ENCODE peak calls at places on chromosomes 12 and 14, in seven cellular contexts. One of them, this sample, is unnamed.

GRCh38 chr14:68976160-68977067 is 2.7 kb downstream of the ACTN1 start:
- DNase-seq in BE2C: peak; percentile 42
- DNase-seq in H7: no peak
- DNase-seq in transverse colon: peak; percentile 52
- DNase-seq in tibial nerve: no peak
- DNase-seq in cardiac fibroblast: no peak
- DNase-seq in ovary: peak; percentile 68
- DNase-seq in this sample: no peak

GRCh38 chr12:78208106-78208505 is 377.4 kb downstream of the NAV3 start:
- DNase-seq in BE2C: no peak
- DNase-seq in H7: no peak
- DNase-seq in transverse colon: no peak
- DNase-seq in tibial nerve: no peak
- DNase-seq in cardiac fibroblast: no peak
- DNase-seq in ovary: no peak
- DNase-seq in this sample: no peak

GRCh38 chr12:47779943-47780504 is 7.0 kb downstream of the SLC48A1 start:
- DNase-seq in BE2C: no peak
- DNase-seq in H7: peak; percentile 72
- DNase-seq in transverse colon: no peak
- DNase-seq in tibial nerve: no peak
- DNase-seq in cardiac fibroblast: no peak
- DNase-seq in ovary: no peak
- DNase-seq in this sample: no peak

GRCh38 chr12:28316067-28316466 is 125.8 kb downstream of the CCDC91 start:
- DNase-seq in BE2C: no peak
- DNase-seq in H7: no peak
- DNase-seq in transverse colon: no peak
- DNase-seq in tibial nerve: no peak
- DNase-seq in cardiac fibroblast: no peak
- DNase-seq in ovary: no peak
- DNase-seq in this sample: no peak

GRCh38 chr12:57430117-57430930 is 519 bp downstream of the R3HDM2 start:
- DNase-seq in BE2C: peak; percentile 65
- DNase-seq in H7: peak; percentile 97
- DNase-seq in transverse colon: no peak
- DNase-seq in tibial nerve: peak; percentile 26
- DNase-seq in cardiac fibroblast: peak; percentile 34
- DNase-seq in ovary: peak; percentile 77
- DNase-seq in this sample: peak; percentile 47

GRCh38 chr12:6080149-6081045 is 44.1 kb downstream of the VWF start:
- DNase-seq in BE2C: peak; percentile 0
- DNase-seq in H7: peak; percentile 26
- DNase-seq in transverse colon: no peak
- DNase-seq in tibial nerve: no peak
- DNase-seq in cardiac fibroblast: no peak
- DNase-seq in ovary: no peak
- DNase-seq in this sample: no peak

GRCh38 chr14:71163050-71163841 is 256.0 kb downstream of the PCNX1 start:
- DNase-seq in BE2C: no peak
- DNase-seq in H7: no peak
- DNase-seq in transverse colon: no peak
- DNase-seq in tibial nerve: no peak
- DNase-seq in cardiac fibroblast: no peak
- DNase-seq in ovary: no peak
- DNase-seq in this sample: no peak

GRCh38 chr14:100285021-100285912 is 21.0 kb downstream of the SLC25A29 start:
- DNase-seq in BE2C: peak; percentile 81
- DNase-seq in H7: peak; percentile 99
- DNase-seq in transverse colon: peak; percentile 77
- DNase-seq in tibial nerve: peak; percentile 16
- DNase-seq in cardiac fibroblast: peak; percentile 66
- DNase-seq in ovary: peak; percentile 86
- DNase-seq in this sample: peak; percentile 74

GRCh38 chr12:16350682-16351081 is 3.2 kb downstream of the MGST1 start:
- DNase-seq in BE2C: no peak
- DNase-seq in H7: no peak
- DNase-seq in transverse colon: no peak
- DNase-seq in tibial nerve: peak; percentile 71
- DNase-seq in cardiac fibroblast: peak; percentile 95
- DNase-seq in ovary: no peak
- DNase-seq in this sample: no peak

GRCh38 chr12:1642513-1642912 is 13.5 kb downstream of the WNT5B start:
- DNase-seq in BE2C: no peak
- DNase-seq in H7: no peak
- DNase-seq in transverse colon: no peak
- DNase-seq in tibial nerve: no peak
- DNase-seq in cardiac fibroblast: no peak
- DNase-seq in ovary: no peak
- DNase-seq in this sample: no peak

DNA sequence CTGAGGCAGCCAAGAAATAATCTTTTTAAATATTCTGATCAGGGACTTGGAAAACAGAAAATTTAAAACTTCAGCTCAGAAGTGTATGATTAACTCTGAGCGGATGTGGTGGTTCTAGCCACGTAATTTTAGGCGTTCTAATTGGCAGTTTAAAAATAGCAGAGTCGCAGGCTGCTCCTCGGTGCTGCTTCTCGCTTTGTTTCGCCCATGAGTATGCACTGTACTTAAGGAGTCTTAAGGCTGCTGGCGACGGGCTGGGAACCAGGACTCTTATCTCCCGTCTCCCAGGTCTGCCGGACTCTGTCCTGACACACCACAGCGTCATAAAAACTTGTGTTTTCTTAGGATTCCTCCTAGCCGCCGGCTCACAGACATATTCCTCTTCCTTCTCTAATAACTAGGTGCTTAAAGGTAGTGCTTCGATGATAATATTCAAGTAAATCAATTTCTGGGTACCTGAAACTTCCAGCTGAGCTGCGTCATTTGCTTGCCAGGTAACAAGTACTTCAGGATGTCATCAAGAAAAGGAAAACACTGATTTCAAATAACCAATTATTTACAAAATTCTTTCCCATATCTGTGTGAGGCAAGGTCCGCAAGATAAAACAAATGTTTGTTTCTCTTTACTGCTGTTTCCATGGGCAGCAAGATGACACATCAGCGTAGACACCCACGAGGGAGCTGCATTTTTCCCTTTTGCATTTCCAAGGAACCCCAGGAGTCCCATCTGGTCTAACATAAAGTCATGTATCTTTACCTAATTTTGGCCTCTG is 113.2 kb upstream of the PELI2 start:
- DNase-seq in BE2C: no peak
- DNase-seq in H7: no peak
- DNase-seq in transverse colon: peak; percentile 69
- DNase-seq in tibial nerve: peak; percentile 22
- DNase-seq in cardiac fibroblast: peak; percentile 90
- DNase-seq in ovary: peak; percentile 66
- DNase-seq in this sample: no peak
- H3K4me3 ChIP-seq in BE2C: no peak overlapping the region
- H3K4me3 ChIP-seq in H7: no peak overlapping the region
- H3K4me3 ChIP-seq in transverse colon: no peak overlapping the region
- H3K4me3 ChIP-seq in tibial nerve: no peak overlapping the region
- H3K4me3 ChIP-seq in cardiac fibroblast: peak overlapping the region; percentile 33
- H3K4me3 ChIP-seq in ovary: peak overlapping the region; percentile 17
- H3K4me3 ChIP-seq in this sample: no peak overlapping the region

GRCh38 chr12:94875525-94875924 is 128.0 kb downstream of the NDUFA12 start:
- DNase-seq in BE2C: peak; percentile 14
- DNase-seq in H7: peak; percentile 49
- DNase-seq in transverse colon: no peak
- DNase-seq in tibial nerve: no peak
- DNase-seq in cardiac fibroblast: peak; percentile 10
- DNase-seq in ovary: no peak
- DNase-seq in this sample: no peak

GRCh38 chr12:94873368-94874085 is 130.0 kb downstream of the NDUFA12 start:
- DNase-seq in BE2C: peak; percentile 10
- DNase-seq in H7: peak; percentile 92
- DNase-seq in transverse colon: peak; percentile 42
- DNase-seq in tibial nerve: no peak
- DNase-seq in cardiac fibroblast: no peak
- DNase-seq in ovary: peak; percentile 66
- DNase-seq in this sample: no peak

GRCh38 chr12:94872671-94873367 is 130.7 kb downstream of the NDUFA12 start:
- DNase-seq in BE2C: no peak
- DNase-seq in H7: peak; percentile 80
- DNase-seq in transverse colon: no peak
- DNase-seq in tibial nerve: no peak
- DNase-seq in cardiac fibroblast: no peak
- DNase-seq in ovary: peak; percentile 50
- DNase-seq in this sample: no peak

GRCh38 chr12:94874986-94875312 is 128.5 kb downstream of the NDUFA12 start:
- DNase-seq in BE2C: no peak
- DNase-seq in H7: no peak
- DNase-seq in transverse colon: no peak
- DNase-seq in tibial nerve: no peak
- DNase-seq in cardiac fibroblast: no peak
- DNase-seq in ovary: no peak
- DNase-seq in this sample: no peak

GRCh38 chr12:94874086-94874985 is 129.2 kb downstream of the NDUFA12 start:
- DNase-seq in BE2C: no peak
- DNase-seq in H7: peak; percentile 21
- DNase-seq in transverse colon: no peak
- DNase-seq in tibial nerve: no peak
- DNase-seq in cardiac fibroblast: no peak
- DNase-seq in ovary: peak; percentile 41
- DNase-seq in this sample: no peak
- H3K4me3 ChIP-seq in BE2C: no peak overlapping the region
- H3K4me3 ChIP-seq in H7: peak overlapping the region; percentile 54
- H3K4me3 ChIP-seq in transverse colon: peak overlapping the region; percentile 46
- H3K4me3 ChIP-seq in tibial nerve: peak overlapping the region; percentile 44
- H3K4me3 ChIP-seq in cardiac fibroblast: no peak overlapping the region
- H3K4me3 ChIP-seq in ovary: peak overlapping the region; percentile 66
- H3K4me3 ChIP-seq in this sample: peak overlapping the region; percentile 11

GRCh38 chr14:83825836-83826235 is 1704.1 kb upstream of the FLRT2 start:
- DNase-seq in BE2C: no peak
- DNase-seq in H7: no peak
- DNase-seq in transverse colon: no peak
- DNase-seq in tibial nerve: no peak
- DNase-seq in cardiac fibroblast: no peak
- DNase-seq in ovary: no peak
- DNase-seq in this sample: no peak

GRCh38 chr14:83828406-83828805 is 1701.5 kb upstream of the FLRT2 start:
- DNase-seq in BE2C: no peak
- DNase-seq in H7: no peak
- DNase-seq in transverse colon: no peak
- DNase-seq in tibial nerve: no peak
- DNase-seq in cardiac fibroblast: no peak
- DNase-seq in ovary: no peak
- DNase-seq in this sample: no peak

GRCh38 chr14:83827383-83827782 is 1702.6 kb upstream of the FLRT2 start:
- DNase-seq in BE2C: no peak
- DNase-seq in H7: no peak
- DNase-seq in transverse colon: no peak
- DNase-seq in tibial nerve: no peak
- DNase-seq in cardiac fibroblast: no peak
- DNase-seq in ovary: no peak
- DNase-seq in this sample: no peak

GRCh38 chr14:83826838-83827237 is 1703.1 kb upstream of the FLRT2 start:
- DNase-seq in BE2C: no peak
- DNase-seq in H7: no peak
- DNase-seq in transverse colon: no peak
- DNase-seq in tibial nerve: no peak
- DNase-seq in cardiac fibroblast: peak; percentile 20
- DNase-seq in ovary: no peak
- DNase-seq in this sample: no peak
- H3K4me3 ChIP-seq in BE2C: no peak overlapping the region
- H3K4me3 ChIP-seq in H7: no peak overlapping the region
- H3K4me3 ChIP-seq in transverse colon: no peak overlapping the region
- H3K4me3 ChIP-seq in tibial nerve: no peak overlapping the region
- H3K4me3 ChIP-seq in cardiac fibroblast: no peak overlapping the region
- H3K4me3 ChIP-seq in ovary: no peak overlapping the region
- H3K4me3 ChIP-seq in this sample: no peak overlapping the region

DNA sequence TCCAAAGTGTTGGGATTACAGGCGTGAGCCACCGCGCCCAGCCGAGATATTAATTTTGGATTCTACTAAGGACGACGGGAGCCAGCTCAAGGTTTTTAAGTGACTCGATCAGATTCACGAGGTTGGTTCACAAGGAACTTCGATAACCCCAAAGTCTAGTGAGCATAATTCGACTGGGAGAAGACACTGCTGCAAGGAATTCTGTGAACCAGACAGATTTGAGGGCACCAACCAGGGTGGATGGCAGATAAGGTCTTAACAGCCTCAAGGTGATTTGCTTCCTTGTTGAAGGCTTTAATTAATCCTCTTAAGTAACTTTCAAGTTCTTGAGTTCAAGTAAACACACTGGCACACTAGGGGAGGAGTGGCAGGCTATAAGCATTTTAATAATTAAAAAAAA is 1.1 kb upstream of the KLHDC2 start:
- DNase-seq in BE2C: no peak
- DNase-seq in H7: peak; percentile 15
- DNase-seq in transverse colon: peak; percentile 13
- DNase-seq in tibial nerve: no peak
- DNase-seq in cardiac fibroblast: peak; percentile 5
- DNase-seq in ovary: no peak
- DNase-seq in this sample: no peak
- H3K4me3 ChIP-seq in BE2C: peak overlapping the region; percentile 77
- H3K4me3 ChIP-seq in H7: peak overlapping the region; percentile 89
- H3K4me3 ChIP-seq in transverse colon: peak overlapping the region; percentile 96
- H3K4me3 ChIP-seq in tibial nerve: peak overlapping the region; percentile 98
- H3K4me3 ChIP-seq in cardiac fibroblast: peak overlapping the region; percentile 95
- H3K4me3 ChIP-seq in ovary: peak overlapping the region; percentile 99
- H3K4me3 ChIP-seq in this sample: peak overlapping the region; percentile 79

DNA sequence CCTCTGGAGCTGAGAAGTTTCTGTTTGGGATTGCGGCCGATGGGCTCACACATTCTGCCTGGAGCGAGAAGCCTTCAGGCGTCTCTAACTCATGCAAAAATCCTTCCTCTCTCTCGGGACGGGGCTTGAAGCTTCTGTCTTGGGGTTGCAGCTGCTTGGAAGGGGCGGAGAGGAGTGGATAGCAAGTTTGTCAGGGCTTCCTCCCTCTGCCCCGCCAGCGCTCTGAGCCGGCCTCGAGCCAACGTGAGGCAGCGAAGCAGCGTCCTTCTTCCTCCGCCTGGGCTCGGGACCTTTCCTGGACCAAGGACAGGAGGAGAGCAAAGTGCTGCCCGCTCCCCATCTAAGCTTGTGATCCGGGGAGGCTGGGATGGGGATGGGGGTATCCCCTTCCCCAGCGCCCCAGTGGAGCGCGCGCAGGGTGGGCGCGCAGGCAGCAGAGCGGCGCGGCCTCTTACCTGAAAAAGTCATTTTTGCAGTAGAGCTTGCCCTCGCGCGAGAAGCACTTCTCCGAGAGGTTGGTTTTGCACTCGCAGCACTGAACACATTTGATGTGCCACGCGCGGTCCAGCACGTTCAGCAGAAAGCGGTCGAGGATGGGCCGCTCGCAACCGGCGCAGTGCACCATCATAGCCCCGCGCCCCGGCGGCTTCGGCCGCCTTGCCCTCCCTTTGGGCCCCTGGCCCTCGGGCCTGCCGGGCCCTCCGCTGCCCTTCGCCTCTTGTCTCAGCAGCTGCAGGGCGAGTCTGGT is 626 bp downstream of the LHX5 start:
- DNase-seq in BE2C: no peak
- DNase-seq in H7: peak; percentile 70
- DNase-seq in transverse colon: no peak
- DNase-seq in tibial nerve: no peak
- DNase-seq in cardiac fibroblast: no peak
- DNase-seq in ovary: no peak
- DNase-seq in this sample: no peak
- H3K4me3 ChIP-seq in BE2C: no peak overlapping the region
- H3K4me3 ChIP-seq in H7: peak overlapping the region; percentile 12
- H3K4me3 ChIP-seq in transverse colon: no peak overlapping the region
- H3K4me3 ChIP-seq in tibial nerve: no peak overlapping the region
- H3K4me3 ChIP-seq in cardiac fibroblast: no peak overlapping the region
- H3K4me3 ChIP-seq in ovary: no peak overlapping the region
- H3K4me3 ChIP-seq in this sample: no peak overlapping the region

This sample was measured in CD8-positive, alpha-beta T cell.